ENCODE peak calls at places on chromosomes 11 and 22, in four cellular contexts. P is iPS DF 19.7; Z is right atrium auricular region; Y is stimulated activated naive CD8-positive, alpha-beta T cell treated with anti-CD3 and anti-CD28 coated beads, Interleukin-15, Interleukin-2, amounts not matched to agents 100 U/mL and 50 U/mL, for 24 hours. K is an unnamed sample.

GRCh38 chr11:114296190-114296978 is at the start of gene NNMT:
- DNase-seq in P (no peak), Z (peak), Y (no peak), K (no peak)

GRCh38 chr22:24583221-24583971 is 9.5 kb downstream of the LRRC75B start:
- DNase-seq in P (no peak), Z (no peak), Y (no peak), K (no peak)

GRCh38 chr11:15123849-15124248 is 9.1 kb downstream of the INSC start:
- DNase-seq in P (no peak), Z (peak), Y (no peak), K (no peak)

GRCh38 chr11:69567951-69568808 is 72.8 kb upstream of the CCND1 start:
- DNase-seq in P (no peak), Z (peak), Y (no peak), K (no peak)

GRCh38 chr22:42926034-42926433 is 69.0 kb upstream of the ARFGAP3 start:
- DNase-seq in P (no peak), Z (no peak), Y (no peak), K (no peak)

GRCh38 chr22:23743303-23743705 is 7.6 kb downstream of the ZNF70 start:
- DNase-seq in P (no peak), Z (no peak), Y (no peak), K (no peak)

GRCh38 chr11:130711193-130711592 is 205.1 kb downstream of the SNX19 start:
- DNase-seq in P (no peak), Z (no peak), Y (no peak), K (no peak)

GRCh38 chr22:36409911-36410756 is 22.4 kb upstream of the MYH9 start:
- DNase-seq in P (peak), Z (peak), Y (peak), K (peak)

GRCh38 chr11:44930588-44931302 is 19.9 kb downstream of the TP53I11 start:
- DNase-seq in P (no peak), Z (no peak), Y (no peak), K (no peak)

GRCh38 chr11:46345131-46345597 is 2.1 kb upstream of the DGKZ start:
- DNase-seq in P (no peak), Z (no peak), Y (peak), K (no peak)

GRCh38 chr11:100632970-100633452 is 54.1 kb upstream of the ARHGAP42 start:
- DNase-seq in P (no peak), Z (peak), Y (no peak), K (no peak)

GRCh38 chr11:63839508-63840355 is 822 bp downstream of the MARK2 start:
- DNase-seq in P (no peak), Z (no peak), Y (peak), K (no peak)

GRCh38 chr22:46517255-46517761 is 20.1 kb downstream of the CELSR1 start:
- DNase-seq in P (no peak), Z (no peak), Y (no peak), K (no peak)

GRCh38 chr22:49825944-49826602 is 1.6 kb downstream of the BRD1 start:
- DNase-seq in P (no peak), Z (no peak), Y (peak), K (no peak)

GRCh38 chr11:118084247-118084646 is 2.5 kb downstream of the SMIM35 start:
- DNase-seq in P (no peak), Z (no peak), Y (no peak), K (no peak)

GRCh38 chr11:68735125-68735524 is 16.2 kb downstream of the TESMIN start:
- DNase-seq in P (no peak), Z (no peak), Y (no peak), K (no peak)

GRCh38 chr11:115078461-115079438 is 400.4 kb downstream of the NXPE2 start:
- DNase-seq in P (no peak), Z (no peak), Y (no peak), K (no peak)

GRCh38 chr11:35990816-35991215 is 47.0 kb downstream of the LDLRAD3 start:
- DNase-seq in P (no peak), Z (no peak), Y (no peak), K (no peak)